ENCODE peak calls at places on chromosomes 12 and 14, in eight cellular contexts. K is testis; A is Panc1; V is CD4-positive, CD25-positive, alpha-beta regulatory T cell; T is kidney; F is fibroblast of lung; B is CD8-positive, alpha-beta T cell; N is HCT116. L is an unnamed sample. For H3K4me1, the result is how much of the 10 kb centered on the place peaks cover.

GRCh38 chr12:75587340-75588106 is 76.1 kb upstream of the KRR1 start:
- DNase-seq in K (no peak), A (no peak), V (no peak), T (no peak), F (peak), B (no peak), N (no peak), L (no peak)

GRCh38 chr12:129788506-129788905 is 115.3 kb downstream of the TMEM132D start:
- DNase-seq in K (no peak), A (no peak), V (no peak), T (no peak), F (peak), B (no peak), N (no peak), L (no peak)

GRCh38 chr12:53870122-53870521 is 68.5 kb upstream of the HOXC13 start:
- DNase-seq in K (no peak), A (no peak), V (no peak), T (no peak), F (no peak), B (no peak), N (no peak), L (no peak)

GRCh38 chr14:77246784-77247183 is 24.2 kb downstream of the NGB start:
- DNase-seq in K (no peak), A (no peak), V (no peak), T (no peak), F (no peak), B (no peak), N (no peak), L (no peak)

GRCh38 chr12:89542912-89543592 is 17.2 kb upstream of the POC1B start:
- DNase-seq in K (peak), A (peak), V (peak), T (no peak), F (peak), B (peak), N (peak), L (peak)

GRCh38 chr14:94653321-94653720 is 41.1 kb downstream of the SERPINA3 start:
- DNase-seq in K (no peak), A (no peak), V (no peak), T (no peak), F (no peak), B (no peak), N (no peak), L (no peak)

GRCh38 chr14:71371711-71372396 is 464.6 kb downstream of the PCNX1 start:
- DNase-seq in K (no peak), A (peak), V (peak), T (no peak), F (peak), B (no peak), N (no peak), L (no peak)

GRCh38 chr14:91063119-91063518 is 2.7 kb upstream of the RPS6KA5 start:
- DNase-seq in K (no peak), A (no peak), V (peak), T (no peak), F (no peak), B (no peak), N (no peak), L (no peak)

GRCh38 chr14:94936901-94937321 is 167.0 kb upstream of the GSC start:
- DNase-seq in K (peak), A (no peak), V (no peak), T (peak), F (no peak), B (no peak), N (no peak), L (no peak)

DNA sequence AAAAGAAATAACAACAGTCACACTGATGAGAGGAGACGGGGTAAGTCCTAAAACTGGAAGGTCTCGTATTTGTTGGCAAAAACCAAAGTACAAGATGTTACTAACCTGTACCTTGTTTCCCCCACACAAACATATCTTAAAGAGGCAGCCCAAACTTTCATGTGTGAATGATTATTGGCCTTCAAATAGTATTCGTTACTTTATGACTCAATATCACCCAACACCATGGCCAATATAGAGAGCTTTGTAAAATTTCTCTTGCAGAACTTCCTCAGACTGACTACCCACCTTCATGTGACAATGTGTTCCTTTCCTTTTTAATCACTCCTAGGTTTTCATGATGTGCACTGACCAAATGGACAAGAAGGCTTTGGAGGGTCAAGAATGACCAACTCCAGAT is 48.4 kb upstream of the TMPO start:
- DNase-seq in K (no peak), A (no peak), V (no peak), T (no peak), F (no peak), B (no peak), N (no peak), L (no peak)
- H3K4me1 ChIP-seq in K (under half), A (under half), V (under half), T (under half), F (under half), B (under half), N (under half), L (under half)

DNA sequence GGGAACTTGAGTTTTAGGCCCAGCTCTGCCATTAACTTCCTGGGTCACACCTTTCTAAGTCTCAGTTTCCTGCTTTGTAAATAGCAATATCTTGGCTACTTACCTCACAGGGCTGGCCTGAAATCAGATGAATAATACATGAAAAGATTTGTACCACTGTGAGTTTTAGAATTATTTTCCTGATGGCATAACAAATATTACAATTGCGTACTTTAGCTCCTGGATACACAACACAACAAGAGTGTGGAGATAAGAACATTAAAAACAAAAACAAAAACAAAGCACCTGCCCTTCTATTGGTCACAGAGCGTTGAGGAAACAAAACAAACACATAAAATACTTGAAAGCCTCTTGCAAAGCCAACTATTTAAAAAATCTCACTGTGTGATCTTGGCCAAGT is 4.9 kb upstream of the HDAC7 start:
- DNase-seq in K (no peak), A (no peak), V (no peak), T (no peak), F (no peak), B (no peak), N (no peak), L (no peak)
- H3K4me1 ChIP-seq in K (half or more), A (under half), V (half or more), T (under half), F (under half), B (half or more), N (half or more), L (half or more)

GRCh38 chr14:103113303-103113702 is 10.0 kb upstream of the TNFAIP2 start:
- DNase-seq in K (no peak), A (no peak), V (no peak), T (no peak), F (no peak), B (no peak), N (no peak), L (no peak)

GRCh38 chr14:103113774-103114173 is 9.5 kb upstream of the TNFAIP2 start:
- DNase-seq in K (no peak), A (no peak), V (no peak), T (no peak), F (no peak), B (no peak), N (no peak), L (no peak)

GRCh38 chr14:103116645-103117044 is 6.6 kb upstream of the TNFAIP2 start:
- DNase-seq in K (no peak), A (no peak), V (no peak), T (no peak), F (no peak), B (no peak), N (no peak), L (no peak)

GRCh38 chr14:103118019-103118662 is 5.1 kb upstream of the TNFAIP2 start:
- DNase-seq in K (peak), A (no peak), V (no peak), T (peak), F (no peak), B (no peak), N (no peak), L (no peak)

GRCh38 chr14:103115845-103116572 is 7.3 kb upstream of the TNFAIP2 start:
- DNase-seq in K (no peak), A (no peak), V (no peak), T (no peak), F (peak), B (no peak), N (no peak), L (no peak)
- H3K4me1 ChIP-seq in K (under half), A (half or more), V (under half), T (under half), F (under half), B (under half), N (under half), L (half or more)

GRCh38 chr14:52885230-52885629 is 65.6 kb downstream of the FERMT2 start:
- DNase-seq in K (no peak), A (no peak), V (no peak), T (no peak), F (peak), B (no peak), N (no peak), L (no peak)
- H3K4me1 ChIP-seq in K (under half), A (under half), V (under half), T (under half), F (under half), B (under half), N (under half), L (under half)

DNA sequence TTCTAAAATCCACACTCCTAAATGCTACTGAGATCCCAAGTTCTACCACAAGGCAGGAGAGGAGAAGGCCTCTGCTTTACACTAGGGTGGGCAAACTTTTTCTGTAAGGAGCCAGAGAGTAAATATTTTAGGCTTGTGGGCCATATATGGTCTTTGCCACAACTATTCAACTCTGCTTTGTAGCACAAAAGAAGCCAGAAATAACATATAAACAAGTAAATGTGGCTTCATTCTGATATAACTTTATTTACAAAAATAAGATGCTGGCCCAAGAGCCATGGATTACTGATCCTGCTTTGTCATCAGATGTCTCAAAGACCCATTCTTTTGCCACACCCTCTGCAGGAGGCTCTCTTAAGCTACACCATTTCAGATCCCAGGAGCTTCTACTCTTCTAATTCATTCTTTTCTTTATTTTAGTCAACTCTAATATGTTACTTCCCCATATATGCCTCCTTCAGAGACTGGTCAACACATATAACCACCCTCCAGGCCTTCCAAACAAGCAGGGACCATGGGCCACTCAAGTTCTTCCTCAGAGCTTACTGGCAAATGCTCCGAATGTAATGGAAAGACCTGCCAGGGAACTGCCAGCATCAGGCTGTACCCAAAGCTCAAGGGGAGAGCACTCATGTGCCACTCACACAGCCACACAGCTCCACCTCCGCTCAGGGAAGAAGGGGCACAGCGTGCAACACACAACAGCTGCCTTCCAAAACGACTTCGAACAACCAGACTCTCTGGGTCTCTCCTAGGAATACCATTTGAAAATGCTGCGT is 15.6 kb downstream of the APPL2 start:
- DNase-seq in K (no peak), A (no peak), V (no peak), T (no peak), F (no peak), B (no peak), N (no peak), L (no peak)
- H3K4me1 ChIP-seq in K (half or more), A (under half), V (under half), T (under half), F (under half), B (under half), N (under half), L (half or more)

GRCh38 chr12:57142121-57142520 is 5.3 kb downstream of the LRP1-AS start:
- DNase-seq in K (no peak), A (no peak), V (no peak), T (no peak), F (no peak), B (no peak), N (no peak), L (no peak)
- H3K4me1 ChIP-seq in K (half or more), A (under half), V (under half), T (under half), F (under half), B (under half), N (under half), L (under half)

GRCh38 chr12:12531194-12531593 is 31.5 kb downstream of the DUSP16 start:
- DNase-seq in K (no peak), A (no peak), V (no peak), T (no peak), F (no peak), B (no peak), N (no peak), L (no peak)
- H3K4me1 ChIP-seq in K (under half), A (under half), V (half or more), T (under half), F (under half), B (under half), N (under half), L (under half)

L was measured in upper lobe of left lung.